ENCODE peak calls at places on chromosomes 13 and 19, in seven cellular contexts. H, R, L, I, G, W and O are unnamed samples.

GRCh38 chr13:83184819-83185218 is 697.5 kb downstream of the SLITRK1 start:
- DNase-seq in L (peak), G (peak), I (peak), H (no peak), W (no peak), R (no peak), O (no peak)

GRCh38 chr19:21593008-21593427 is 87.6 kb downstream of the ZNF429 start:
- DNase-seq in I (no peak), R (no peak), G (no peak), W (no peak), L (no peak), H (peak), O (no peak)

GRCh38 chr19:1171755-1172352 is 2.2 kb downstream of the SBNO2 start:
- DNase-seq in G (no peak), L (no peak), R (no peak), I (peak), H (no peak), W (peak), O (no peak)

GRCh38 chr13:20400774-20401173 is 124.9 kb downstream of the CRYL1 start:
- DNase-seq in L (peak), W (no peak), G (peak), I (peak), R (no peak), H (no peak), O (no peak)

GRCh38 chr13:76887070-76887563 is 912 bp upstream of the KCTD12 start:
- DNase-seq in W (no peak), R (no peak), L (no peak), G (peak), H (no peak), I (no peak), O (peak)

GRCh38 chr13:65679240-65679639 is 1550.9 kb downstream of the PCDH9 start:
- DNase-seq in H (peak), L (peak), I (no peak), G (peak), R (no peak), W (no peak), O (no peak)

GRCh38 chr19:53849237-53849676 is 18.4 kb upstream of the MYADM start:
- DNase-seq in W (no peak), G (peak), L (peak), H (no peak), R (no peak), I (peak), O (no peak)

GRCh38 chr13:69857188-69857821 is 250.3 kb upstream of the ATXN8OS start:
- DNase-seq in L (peak), G (peak), R (no peak), W (peak), H (peak), I (peak), O (no peak)

GRCh38 chr19:37251308-37252229 is 33.6 kb downstream of the ZNF383 start:
- DNase-seq in H (no peak), R (peak), G (peak), I (peak), L (peak), W (no peak), O (no peak)

GRCh38 chr13:34884366-34884765 is 57.7 kb upstream of the NBEA start:
- DNase-seq in I (no peak), W (no peak), L (no peak), G (no peak), H (no peak), R (no peak), O (no peak)

GRCh38 chr13:111387945-111388600 is 67.6 kb downstream of the TEX29 start:
- DNase-seq in L (no peak), H (no peak), G (no peak), W (no peak), I (no peak), R (no peak), O (no peak)

GRCh38 chr13:30354481-30355404 is 47.4 kb upstream of the KATNAL1 start:
- DNase-seq in H (no peak), I (no peak), W (no peak), L (no peak), R (peak), G (peak), O (no peak)

GRCh38 chr13:114082849-114083645 is 49.4 kb downstream of the RASA3 start:
- DNase-seq in L (no peak), I (no peak), H (no peak), W (no peak), R (no peak), G (peak), O (no peak)

GRCh38 chr13:49503951-49504350 is 8.2 kb downstream of the PHF11 start:
- DNase-seq in R (no peak), I (peak), G (no peak), L (no peak), W (no peak), H (no peak), O (no peak)

GRCh38 chr13:24459234-24459633 is 53.3 kb downstream of the PARP4 start:
- DNase-seq in R (no peak), G (peak), W (peak), L (peak), H (no peak), I (peak), O (no peak)

GRCh38 chr13:38804536-38804935 is 117.7 kb downstream of the FREM2 start:
- DNase-seq in I (peak), L (peak), H (no peak), G (peak), W (no peak), R (no peak), O (no peak)

GRCh38 chr13:95906999-95907398 is 146.2 kb downstream of the UGGT2 start:
- DNase-seq in L (no peak), R (no peak), H (no peak), G (no peak), I (no peak), W (no peak), O (no peak)

GRCh38 chr13:39684531-39685137 is 29.2 kb downstream of the COG6 start:
- DNase-seq in W (peak), H (peak), G (peak), R (peak), I (peak), L (peak), O (no peak)

GRCh38 chr13:59671853-59672252 is 491.9 kb downstream of the DIAPH3 start:
- DNase-seq in L (peak), W (no peak), G (no peak), R (no peak), I (no peak), H (no peak), O (no peak)

GRCh38 chr13:43223206-43223605 is 199.8 kb downstream of the DNAJC15 start:
- DNase-seq in L (no peak), W (no peak), H (no peak), G (no peak), I (no peak), R (no peak), O (no peak)

GRCh38 chr13:43220873-43221578 is 197.6 kb downstream of the DNAJC15 start:
- DNase-seq in L (no peak), R (peak), H (no peak), W (no peak), G (no peak), I (no peak), O (no peak)

GRCh38 chr13:43221611-43222010 is 198.2 kb downstream of the DNAJC15 start:
- DNase-seq in W (no peak), G (no peak), R (peak), L (no peak), H (no peak), I (no peak), O (no peak)
- H2AFZ ChIP-seq in W (no peak), G (no peak), R (no peak), L (no peak), H (no peak), I (no peak), O (no peak)

GRCh38 chr19:35041548-35042055 is at the start of gene HPN:
- DNase-seq in G (no peak), L (no peak), I (no peak), W (no peak), H (no peak), R (no peak), O (peak)
- H2AFZ ChIP-seq in G (no peak), L (peak), I (no peak), W (no peak), H (peak), R (peak), O (no peak)

DNA sequence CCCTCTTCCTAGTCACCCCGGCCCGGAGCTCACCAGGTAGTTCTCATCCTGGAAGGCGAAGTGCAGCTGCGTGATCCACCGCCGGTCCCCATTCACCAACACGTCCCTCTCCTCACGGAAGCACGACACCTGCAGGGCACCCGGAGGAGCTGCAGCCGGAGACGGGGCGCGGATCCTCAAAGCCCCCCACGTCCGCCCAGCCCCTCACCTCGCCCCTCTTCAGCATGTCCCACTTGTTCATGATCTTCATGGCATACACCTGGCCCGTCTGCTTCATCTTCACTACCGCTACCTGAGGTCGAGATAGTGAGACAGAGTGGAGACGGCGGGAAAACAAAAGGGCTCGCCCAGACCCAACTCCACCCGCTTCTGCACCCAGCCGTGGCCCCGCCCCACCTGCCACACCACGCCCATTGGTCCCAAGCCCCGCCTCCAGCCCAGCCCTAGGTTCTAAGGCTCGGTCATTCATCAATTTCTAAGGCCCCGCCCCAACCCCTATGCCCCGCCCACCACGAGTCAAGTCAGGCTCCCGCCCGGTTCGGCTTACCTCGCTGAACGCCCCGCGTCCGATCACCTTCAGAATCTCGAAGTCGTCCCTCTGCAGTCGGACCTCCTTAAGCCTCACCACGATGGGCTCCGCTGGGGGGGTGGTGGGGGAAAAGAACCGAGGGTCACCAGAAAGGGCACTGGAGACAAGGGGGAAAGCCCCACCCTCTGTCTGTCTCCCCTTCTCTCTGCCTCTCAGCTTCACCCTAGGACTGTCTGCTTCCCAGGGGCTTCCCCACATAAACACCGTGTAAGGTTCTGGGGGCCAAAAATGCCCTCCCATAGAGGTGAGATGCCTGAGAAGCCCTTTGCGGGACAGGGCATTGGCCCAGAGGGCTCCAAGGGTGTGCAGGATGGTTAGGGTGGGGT is 2.8 kb downstream of the DMPK start:
- DNase-seq in I (peak), W (peak), H (peak), G (no peak), L (no peak), R (peak), O (peak)
- H2AFZ ChIP-seq in I (no peak), W (peak), H (peak), G (no peak), L (no peak), R (no peak), O (no peak)

GRCh38 chr19:2460245-2460644 is 3.5 kb upstream of the LMNB2 start:
- DNase-seq in G (no peak), H (no peak), I (no peak), R (no peak), L (no peak), W (no peak), O (no peak)

GRCh38 chr19:2462635-2463421 is 6.1 kb upstream of the LMNB2 start:
- DNase-seq in L (peak), R (peak), W (no peak), G (peak), H (no peak), I (peak), O (peak)

GRCh38 chr19:2458054-2458453 is 1.3 kb upstream of the LMNB2 start:
- DNase-seq in L (no peak), R (no peak), W (no peak), H (no peak), I (no peak), G (no peak), O (no peak)

GRCh38 chr19:2464389-2464788 is 7.6 kb upstream of the LMNB2 start:
- DNase-seq in W (no peak), L (no peak), G (no peak), H (no peak), I (no peak), R (no peak), O (no peak)

GRCh38 chr19:2461751-2462634 is 5.2 kb upstream of the LMNB2 start:
- DNase-seq in G (peak), R (no peak), W (peak), I (peak), L (peak), H (peak), O (peak)
- H2AFZ ChIP-seq in G (peak), R (peak), W (peak), I (peak), L (peak), H (peak), O (no peak)

DNA sequence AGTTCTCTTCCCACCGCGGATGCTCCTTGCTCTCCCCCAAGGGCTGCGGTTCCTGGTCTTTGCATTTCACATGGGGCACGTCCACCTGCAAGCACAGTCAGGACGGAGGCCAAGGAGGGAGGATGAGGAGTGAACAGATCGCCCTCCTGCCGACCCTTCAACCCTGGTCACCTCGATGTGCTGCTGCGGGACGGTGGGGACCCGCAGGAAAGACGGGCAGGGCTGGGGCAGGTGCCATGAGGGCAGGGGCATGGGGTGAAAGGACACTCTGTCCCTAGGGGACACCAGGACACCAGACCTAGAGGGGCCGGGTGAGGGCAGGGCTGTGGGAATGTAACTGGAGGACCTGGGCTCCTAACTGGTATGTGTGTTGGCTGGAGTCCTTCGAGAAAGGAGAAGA is 840 bp downstream of the SYCE2 start:
- DNase-seq in G (no peak), W (no peak), R (no peak), H (no peak), L (no peak), I (no peak), O (no peak)
- H2AFZ ChIP-seq in G (no peak), W (no peak), R (no peak), H (no peak), L (no peak), I (no peak), O (no peak)

DNA sequence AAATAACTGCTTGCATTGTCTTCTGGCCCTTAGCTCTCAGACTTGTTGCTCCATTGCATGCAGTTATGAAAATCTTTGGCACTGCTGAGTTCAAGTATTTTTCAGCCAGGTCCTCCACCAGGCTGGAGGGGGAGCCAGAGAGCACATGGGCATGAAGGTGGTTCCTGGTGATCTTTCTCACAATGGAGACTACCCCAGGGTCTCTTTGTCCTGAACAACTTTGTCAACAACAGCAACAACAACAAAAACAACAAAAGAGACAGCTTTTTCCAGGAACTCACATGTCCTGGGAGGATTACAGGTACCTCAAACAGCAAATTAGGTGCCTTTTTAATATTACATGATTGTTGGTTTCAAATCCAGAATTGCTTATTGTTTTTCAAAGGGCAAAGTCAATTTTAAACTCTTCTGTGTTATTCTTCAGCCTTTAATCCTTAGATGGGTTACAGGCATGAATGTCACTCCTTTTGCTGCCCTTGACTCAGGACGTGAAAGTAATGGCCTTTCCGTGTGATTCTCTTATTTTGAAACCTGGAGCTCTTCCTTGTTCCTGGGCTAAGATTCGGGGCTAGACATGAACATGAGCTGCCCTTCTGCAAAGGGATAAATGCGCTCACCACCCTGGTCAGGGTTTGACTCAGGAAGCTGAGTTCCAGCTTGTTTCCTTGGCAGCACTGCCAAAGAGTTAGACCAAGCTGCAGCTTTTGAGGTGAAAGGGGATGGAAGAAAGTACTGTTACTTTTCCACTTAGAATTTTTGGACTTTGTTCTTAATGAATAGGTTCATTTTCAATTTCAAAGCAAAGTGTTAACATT is 1.8 kb downstream of the RGCC start:
- DNase-seq in W (peak), H (peak), I (peak), L (peak), R (peak), G (no peak), O (no peak)
- H2AFZ ChIP-seq in W (peak), H (peak), I (peak), L (no peak), R (no peak), G (no peak), O (no peak)

GRCh38 chr19:7742575-7742974 is 4.8 kb downstream of the CD209 start:
- DNase-seq in R (no peak), L (no peak), G (no peak), H (peak), W (no peak), I (no peak), O (no peak)

GRCh38 chr19:7744871-7745270 is 2.5 kb downstream of the CD209 start:
- DNase-seq in H (no peak), W (no peak), R (no peak), G (no peak), I (no peak), L (no peak), O (no peak)

GRCh38 chr19:7744199-7744786 is 3.0 kb downstream of the CD209 start:
- DNase-seq in G (no peak), W (no peak), L (no peak), R (no peak), I (no peak), H (no peak), O (no peak)

GRCh38 chr19:7743425-7743841 is 3.9 kb downstream of the CD209 start:
- DNase-seq in H (no peak), W (no peak), G (no peak), I (no peak), L (no peak), R (no peak), O (no peak)

DNA sequence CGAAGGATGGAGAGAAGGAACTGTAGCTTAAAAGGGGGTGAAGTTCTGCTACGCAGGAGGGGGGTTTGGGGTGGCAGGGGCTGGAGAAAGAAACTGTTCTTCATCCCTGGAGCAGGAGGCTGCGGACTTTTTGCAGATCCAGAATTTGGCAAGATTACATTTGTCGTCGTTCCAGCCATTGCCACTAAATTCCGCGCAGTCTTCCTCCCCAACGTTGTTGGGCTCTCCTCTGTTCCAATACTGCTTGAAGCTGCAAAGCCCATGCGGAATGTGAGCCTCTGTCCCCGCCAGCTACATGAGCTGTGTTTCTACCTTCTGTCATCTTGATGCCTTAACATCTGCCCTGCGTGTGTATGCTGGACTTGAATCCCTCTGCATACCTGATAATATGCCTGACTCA is 4.3 kb downstream of the CD209 start:
- DNase-seq in H (no peak), I (no peak), R (no peak), G (no peak), W (no peak), L (no peak), O (no peak)
- H2AFZ ChIP-seq in H (no peak), I (no peak), R (no peak), G (no peak), W (no peak), L (no peak), O (no peak)

GRCh38 chr19:46995492-46995891 is 24.1 kb upstream of the NPAS1 start:
- DNase-seq in G (no peak), I (no peak), W (no peak), H (no peak), L (no peak), R (no peak), O (no peak)
- H2AFZ ChIP-seq in G (no peak), I (no peak), W (no peak), H (no peak), L (no peak), R (no peak), O (no peak)

DNA sequence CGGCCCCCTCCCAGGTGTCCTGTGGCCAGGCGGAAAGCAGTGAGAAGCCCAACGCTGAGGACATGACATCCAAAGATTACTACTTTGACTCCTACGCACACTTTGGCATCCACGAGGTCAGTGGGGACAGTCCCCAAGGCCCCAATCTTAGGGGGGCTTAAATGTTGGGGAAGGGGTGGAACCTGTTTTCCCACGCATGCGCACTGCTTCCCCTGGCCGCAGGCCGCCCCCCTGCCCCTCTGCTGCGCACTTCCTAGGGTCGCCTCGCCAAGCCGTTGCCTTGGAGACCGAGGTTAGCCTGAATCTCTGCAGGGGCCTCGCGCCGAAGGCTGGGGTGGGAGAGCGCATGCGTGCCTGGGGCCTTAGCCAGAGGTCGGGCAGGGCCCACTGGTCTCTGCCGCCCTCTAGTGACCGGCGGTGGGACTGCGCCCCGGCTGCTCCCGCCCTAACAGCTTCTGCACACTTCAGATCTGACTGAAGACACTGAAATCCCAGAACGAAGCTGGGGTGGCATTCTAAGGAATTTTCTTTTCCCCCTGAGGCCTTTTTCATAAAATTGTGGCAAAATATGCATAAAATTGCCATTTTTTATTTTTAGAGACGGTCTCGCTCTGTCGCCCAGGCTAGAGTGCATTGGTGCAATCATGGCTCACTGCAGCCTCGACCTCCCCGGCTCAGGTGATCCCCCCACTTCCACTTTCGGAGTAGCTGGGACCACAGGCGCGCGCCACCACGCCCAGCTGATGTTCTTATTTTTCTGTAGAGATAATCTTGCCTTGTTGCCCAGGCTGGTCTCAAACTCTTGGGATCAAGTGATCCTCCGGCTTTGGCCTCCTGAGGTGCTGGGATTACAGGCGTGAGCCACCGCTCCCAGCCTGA is 3.6 kb downstream of the PRMT1 start:
- DNase-seq in H (peak), W (peak), L (peak), G (peak), I (peak), R (peak), O (peak)
- H2AFZ ChIP-seq in H (no peak), W (no peak), L (no peak), G (no peak), I (peak), R (no peak), O (no peak)